ENCODE peak calls at places on chromosomes 16 and 17, in four cellular contexts. B is H1, N is spleen, Q is transverse colon. J is an unnamed sample.

GRCh38 chr16:55225972-55226542 is 97.9 kb upstream of the IRX6 start:
- DNase-seq in B (no peak), N (no peak), Q (no peak), J (no peak)

GRCh38 chr16:3025032-3026002 is 1.5 kb downstream of the THOC6 start:
- DNase-seq in B (no peak), N (peak; percentile 78), Q (no peak), J (no peak)

GRCh38 chr16:66467611-66468010 is 40.5 kb downstream of the BEAN1 start:
- DNase-seq in B (no peak), N (peak; percentile 19), Q (no peak), J (no peak)

GRCh38 chr16:85027968-85028637 is 508 bp downstream of the KIAA0513 start:
- DNase-seq in B (no peak), N (no peak), Q (peak; percentile 46), J (no peak)

GRCh38 chr16:10612649-10613179 is 32.3 kb upstream of the EMP2 start:
- DNase-seq in B (no peak), N (no peak), Q (no peak), J (no peak)

GRCh38 chr17:44007346-44008204 is 3.2 kb downstream of the NAGS start:
- DNase-seq in B (peak; percentile 49), N (peak; percentile 89), Q (peak; percentile 37), J (no peak)

GRCh38 chr16:4213721-4214120 is 28.2 kb downstream of the SRL start:
- DNase-seq in B (no peak), N (no peak), Q (peak; percentile 60), J (no peak)

GRCh38 chr17:74215332-74215727 is 2.0 kb downstream of the TTYH2 start:
- DNase-seq in B (no peak), N (no peak), Q (no peak), J (no peak)

GRCh38 chr16:27228036-27228435 is 24.7 kb downstream of the KDM8 start:
- DNase-seq in B (no peak), N (peak; percentile 72), Q (no peak), J (no peak)

GRCh38 chr16:87853411-87854052 is 15.8 kb downstream of the SLC7A5 start:
- DNase-seq in B (peak; percentile 92), N (peak; percentile 96), Q (peak; percentile 95), J (peak; percentile 96)

GRCh38 chr16:27217256-27217655 is 13.9 kb downstream of the KDM8 start:
- DNase-seq in B (no peak), N (no peak), Q (no peak), J (no peak)

GRCh38 chr17:3529817-3530741 is 27.5 kb downstream of the TRPV3 start:
- DNase-seq in B (no peak), N (peak; percentile 66), Q (no peak), J (no peak)

GRCh38 chr17:29933379-29933778 is 3.4 kb upstream of the SSH2 start:
- DNase-seq in B (no peak), N (no peak), Q (no peak), J (no peak)

GRCh38 chr17:55577687-55578086 is 66.4 kb upstream of the SMIM36 start:
- DNase-seq in B (no peak), N (peak; percentile 83), Q (no peak), J (no peak)

GRCh38 chr17:63286254-63286653 is 159.9 kb downstream of the CYB561 start:
- DNase-seq in B (no peak), N (no peak), Q (no peak), J (no peak)

GRCh38 chr16:19478505-19478904 is 43.4 kb downstream of the GDE1 start:
- DNase-seq in B (no peak), N (no peak), Q (no peak), J (no peak)

GRCh38 chr16:50708373-50709060 is 15.1 kb downstream of the NOD2 start:
- DNase-seq in B (no peak), N (no peak), Q (no peak), J (no peak)

GRCh38 chr16:86431540-86431939 is 78.8 kb upstream of the FOXF1 start:
- DNase-seq in B (no peak), N (no peak), Q (no peak), J (no peak)

GRCh38 chr16:22189473-22190168 is 16.5 kb upstream of the EEF2K start:
- DNase-seq in B (no peak), N (peak; percentile 90), Q (peak; percentile 92), J (peak; percentile 88)

GRCh38 chr17:50863221-50863843 is 2.8 kb downstream of the TOB1 start:
- DNase-seq in B (peak; percentile 72), N (no peak), Q (peak; percentile 71), J (peak; percentile 57)

GRCh38 chr17:61479493-61480413 is 27.5 kb downstream of the TBX4 start:
- DNase-seq in B (peak; percentile 44), N (peak; percentile 53), Q (no peak), J (no peak)

GRCh38 chr17:8153550-8153956 is 1.3 kb upstream of the PER1 start:
- DNase-seq in B (no peak), N (no peak), Q (peak; percentile 85), J (no peak)

GRCh38 chr17:45702666-45703266 is 81.4 kb upstream of the CRHR1 start:
- DNase-seq in B (no peak), N (no peak), Q (no peak), J (no peak)

GRCh38 chr17:21549107-21549687 is 143.1 kb upstream of the KCNJ18 start:
- DNase-seq in B (no peak), N (no peak), Q (no peak), J (no peak)

GRCh38 chr17:80101946-80102706 is 745 bp downstream of the GAA start:
- DNase-seq in B (no peak), N (peak; percentile 72), Q (no peak), J (no peak)

GRCh38 chr17:52143536-52143935 is 15.0 kb downstream of the CA10 start:
- DNase-seq in B (no peak), N (no peak), Q (no peak), J (no peak)

GRCh38 chr17:41223821-41224220 is 2.6 kb upstream of the KRTAP9-2 start:
- DNase-seq in B (no peak), N (no peak), Q (no peak), J (no peak)

GRCh38 chr17:15341966-15342365 is 569 bp upstream of the TEKT3 start:
- DNase-seq in B (no peak), N (no peak), Q (no peak), J (no peak)

GRCh38 chr16:57530531-57531252 is 5.7 kb downstream of the CCDC102A start:
- DNase-seq in B (no peak), N (peak; percentile 78), Q (peak; percentile 7), J (no peak)

GRCh38 chr17:81397314-81398169 is 2.3 kb downstream of the BAHCC1 start:
- DNase-seq in B (peak; percentile 84), N (no peak), Q (peak; percentile 47), J (no peak)

GRCh38 chr16:68590201-68590994 is 51.3 kb downstream of the ZFP90 start:
- DNase-seq in B (peak; percentile 97), N (peak; percentile 81), Q (peak; percentile 66), J (peak; percentile 63)

GRCh38 chr17:45338023-45338781 is 21.4 kb upstream of the MAP3K14 start:
- DNase-seq in B (no peak), N (peak; percentile 72), Q (peak; percentile 6), J (no peak)

DNA sequence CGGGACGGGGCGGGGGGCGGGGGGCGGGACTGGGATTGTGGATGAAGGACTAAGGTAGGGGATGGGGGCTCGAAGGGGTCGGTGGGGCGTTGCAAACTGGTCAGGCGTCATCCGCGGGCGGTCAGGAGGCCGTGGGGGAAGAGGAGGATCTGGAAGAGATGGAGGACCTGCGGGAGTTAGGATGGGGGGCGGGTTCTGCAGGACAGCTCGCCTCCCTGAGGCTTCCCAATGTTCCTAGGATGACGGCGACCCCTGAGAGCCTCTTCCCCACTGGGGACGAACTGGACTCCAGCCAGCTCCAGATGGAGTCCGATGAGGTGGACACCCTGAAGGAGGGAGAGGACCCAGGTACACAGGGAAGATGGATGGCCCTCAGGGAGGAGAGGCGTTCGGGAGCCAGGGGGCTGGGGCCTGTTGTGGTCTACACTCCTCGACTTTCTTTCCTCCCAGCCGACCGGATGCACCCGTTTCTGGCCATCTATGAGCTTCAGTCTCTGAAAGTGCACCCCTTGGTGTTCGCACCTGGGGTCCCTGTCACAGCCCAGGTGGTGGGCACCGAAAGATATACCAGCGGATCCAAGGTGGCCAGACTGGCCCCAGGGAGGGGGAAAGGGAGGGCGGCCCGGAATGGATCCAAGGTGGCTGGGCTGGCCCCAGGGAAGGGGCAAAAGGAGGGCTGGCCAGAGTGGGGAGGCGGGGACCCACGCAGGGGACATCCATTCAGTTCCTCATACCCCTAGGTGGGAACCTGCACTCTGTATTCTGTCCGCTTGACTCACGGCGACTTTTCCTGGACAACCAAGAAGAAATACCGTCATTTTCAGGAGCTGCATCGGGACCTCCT is 804 bp downstream of the PLD2 start:
- DNase-seq in B (no peak), N (no peak), Q (peak; percentile 15), J (no peak)
- H3K4me1 ChIP-seq in B (peaks cover 3% of the 10 kb centered on the region), N (peaks cover 20% of the 10 kb centered on the region), Q (peaks cover 16% of the 10 kb centered on the region), J (peaks cover 4% of the 10 kb centered on the region)

GRCh38 chr17:68760141-68760475 is 158.9 kb upstream of the FAM20A start:
- DNase-seq in B (no peak), N (no peak), Q (no peak), J (no peak)

GRCh38 chr17:68759002-68759342 is 157.8 kb upstream of the FAM20A start:
- DNase-seq in B (no peak), N (no peak), Q (no peak), J (no peak)

GRCh38 chr17:68762911-68763310 is 161.7 kb upstream of the FAM20A start:
- DNase-seq in B (no peak), N (no peak), Q (no peak), J (no peak)

GRCh38 chr17:68763551-68763950 is 162.4 kb upstream of the FAM20A start:
- DNase-seq in B (no peak), N (no peak), Q (no peak), J (no peak)

DNA sequence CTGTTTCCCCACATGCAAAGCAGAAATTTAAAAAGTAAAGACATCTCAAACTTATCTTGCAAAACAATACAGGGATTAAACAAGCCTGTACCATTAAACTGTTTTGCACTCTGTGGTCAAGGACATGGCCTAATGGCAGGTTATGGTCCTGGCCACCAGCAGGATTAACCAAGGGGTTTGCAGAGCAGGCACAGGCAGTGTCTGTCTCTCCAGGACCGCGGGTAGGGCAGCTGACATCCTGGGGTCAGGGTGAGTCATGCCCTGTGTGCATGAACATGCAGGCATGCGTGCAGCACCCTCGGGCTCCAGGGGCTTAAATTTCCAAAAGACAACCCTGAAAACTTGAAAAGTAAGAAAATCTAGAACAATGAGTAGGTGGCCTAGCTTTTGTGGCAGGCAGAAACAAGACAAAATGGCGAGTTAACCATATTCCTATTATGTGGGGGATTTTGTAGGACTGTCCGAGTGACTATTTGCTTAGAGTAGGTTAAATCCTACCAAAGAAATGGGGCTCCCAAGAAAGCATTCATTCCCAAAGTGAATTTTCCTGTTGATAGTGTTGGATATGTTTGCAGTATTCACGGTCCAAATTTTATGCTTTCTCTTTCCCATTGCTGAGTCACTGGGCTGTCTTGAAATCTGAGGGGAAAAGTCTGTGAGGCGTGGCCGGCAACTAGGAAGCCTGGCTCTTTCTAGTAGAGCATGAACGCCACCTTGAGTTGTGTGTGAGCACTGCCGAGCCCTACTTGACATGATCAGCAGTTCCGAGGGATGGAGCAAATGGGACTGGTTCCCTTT is 158.4 kb upstream of the FAM20A start:
- DNase-seq in B (peak; percentile 85), N (peak; percentile 84), Q (peak; percentile 82), J (peak; percentile 75)
- TF ChIP-seq POLR2AphosphoS5 in B (no peak), N (no peak), Q (peak; percentile 22), J (peak; percentile 68)

DNA sequence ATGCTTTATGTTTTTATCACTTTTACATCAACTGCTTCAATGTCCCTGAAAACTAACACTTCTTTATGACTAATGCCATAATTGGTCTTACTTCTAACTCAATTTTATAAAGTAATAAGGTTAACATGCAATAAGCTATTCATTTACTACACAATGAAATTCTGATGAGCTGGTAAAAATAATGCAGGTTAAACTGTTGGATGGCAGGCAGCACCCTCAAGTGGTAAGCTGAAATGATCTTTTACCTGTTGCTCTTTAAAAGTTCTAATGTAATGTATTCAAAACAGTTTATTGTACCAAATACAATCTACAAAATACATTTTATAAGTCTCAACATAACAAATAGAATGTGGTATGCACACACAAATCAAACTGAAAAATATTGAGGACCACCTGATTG is 1280.3 kb downstream of the CDH8 start:
- DNase-seq in B (no peak), N (no peak), Q (no peak), J (no peak)
- TF ChIP-seq CTCF in B (no peak), N (no peak), Q (no peak), J (no peak)

GRCh38 chr17:78412403-78412802 is 34.0 kb downstream of the PGS1 start:
- DNase-seq in B (no peak), N (peak; percentile 83), Q (no peak), J (no peak)
- H3K4me1 ChIP-seq in B (peaks cover 1% of the 10 kb centered on the region), N (peaks cover 100% of the 10 kb centered on the region), Q (peaks cover 96% of the 10 kb centered on the region), J (peaks cover 4% of the 10 kb centered on the region)

J was measured in prostate gland.